ENCODE peak calls at places on chromosome 17, in four cellular contexts. One of them, this sample, is unnamed.

GRCh38 chr17:61279476-61280145 is 120.0 kb upstream of the TBX2 start:
- DNase-seq in tibial artery: no peak
- DNase-seq in GM23338: no peak
- DNase-seq in ascending aorta: no peak
- DNase-seq in this sample: no peak

GRCh38 chr17:3754458-3755334 is 31.0 kb downstream of the HASPIN start:
- DNase-seq in tibial artery: no peak
- DNase-seq in GM23338: peak; percentile 100
- DNase-seq in ascending aorta: no peak
- DNase-seq in this sample: no peak

GRCh38 chr17:72969293-72969692 is 123.2 kb downstream of the SLC39A11 start:
- DNase-seq in tibial artery: no peak
- DNase-seq in GM23338: no peak
- DNase-seq in ascending aorta: no peak
- DNase-seq in this sample: no peak

GRCh38 chr17:9472541-9472940 is 103.1 kb downstream of the STX8 start:
- DNase-seq in tibial artery: no peak
- DNase-seq in GM23338: no peak
- DNase-seq in ascending aorta: no peak
- DNase-seq in this sample: no peak

GRCh38 chr17:41567317-41567716 is 4.5 kb downstream of the KRT9 start:
- DNase-seq in tibial artery: no peak
- DNase-seq in GM23338: no peak
- DNase-seq in ascending aorta: no peak
- DNase-seq in this sample: no peak

GRCh38 chr17:13283606-13284005 is 265.8 kb upstream of the ELAC2 start:
- DNase-seq in tibial artery: no peak
- DNase-seq in GM23338: peak; percentile 30
- DNase-seq in ascending aorta: no peak
- DNase-seq in this sample: no peak

GRCh38 chr17:45147581-45148182 is 593 bp upstream of the HEXIM1 start:
- DNase-seq in tibial artery: peak; percentile 90
- DNase-seq in GM23338: peak; percentile 95
- DNase-seq in ascending aorta: peak; percentile 87
- DNase-seq in this sample: peak; percentile 91

GRCh38 chr17:74427048-74427762 is 4.7 kb upstream of the GPRC5C start:
- DNase-seq in tibial artery: peak; percentile 68
- DNase-seq in GM23338: peak; percentile 36
- DNase-seq in ascending aorta: no peak
- DNase-seq in this sample: no peak

GRCh38 chr17:72349508-72350472 is 229.0 kb downstream of the SOX9 start:
- DNase-seq in tibial artery: no peak
- DNase-seq in GM23338: no peak
- DNase-seq in ascending aorta: no peak
- DNase-seq in this sample: no peak

GRCh38 chr17:9925457-9925856 is 20.4 kb upstream of the RCVRN start:
- DNase-seq in tibial artery: no peak
- DNase-seq in GM23338: no peak
- DNase-seq in ascending aorta: no peak
- DNase-seq in this sample: no peak

GRCh38 chr17:32486091-32486700 is 597 bp upstream of the CDK5R1 start:
- DNase-seq in tibial artery: no peak
- DNase-seq in GM23338: peak; percentile 89
- DNase-seq in ascending aorta: peak; percentile 84
- DNase-seq in this sample: peak; percentile 81

GRCh38 chr17:17727111-17727659 is 45.9 kb downstream of the RAI1 start:
- DNase-seq in tibial artery: no peak
- DNase-seq in GM23338: no peak
- DNase-seq in ascending aorta: no peak
- DNase-seq in this sample: no peak

GRCh38 chr17:63476494-63476856 is 386 bp upstream of the ACE start:
- DNase-seq in tibial artery: no peak
- DNase-seq in GM23338: peak; percentile 72
- DNase-seq in ascending aorta: no peak
- DNase-seq in this sample: peak; percentile 90

GRCh38 chr17:69018022-69018615 is 42.6 kb downstream of the ABCA9 start:
- DNase-seq in tibial artery: no peak
- DNase-seq in GM23338: no peak
- DNase-seq in ascending aorta: no peak
- DNase-seq in this sample: no peak

GRCh38 chr17:63911657-63912100 is 621 bp upstream of the CSHL1 start:
- DNase-seq in tibial artery: no peak
- DNase-seq in GM23338: peak; percentile 74
- DNase-seq in ascending aorta: peak; percentile 64
- DNase-seq in this sample: peak; percentile 71

GRCh38 chr17:79616801-79617200 is 6.0 kb upstream of the RBFOX3 start:
- DNase-seq in tibial artery: peak; percentile 46
- DNase-seq in GM23338: no peak
- DNase-seq in ascending aorta: no peak
- DNase-seq in this sample: peak; percentile 20

GRCh38 chr17:48093341-48094045 is 7.8 kb downstream of the CBX1 start:
- DNase-seq in tibial artery: no peak
- DNase-seq in GM23338: no peak
- DNase-seq in ascending aorta: no peak
- DNase-seq in this sample: no peak

GRCh38 chr17:49971199-49971847 is 2.3 kb downstream of the DLX4 start:
- DNase-seq in tibial artery: no peak
- DNase-seq in GM23338: peak; percentile 35
- DNase-seq in ascending aorta: no peak
- DNase-seq in this sample: no peak

GRCh38 chr17:29010586-29010985 is 4.8 kb upstream of the SEZ6 start:
- DNase-seq in tibial artery: no peak
- DNase-seq in GM23338: no peak
- DNase-seq in ascending aorta: no peak
- DNase-seq in this sample: no peak

GRCh38 chr17:31281061-31281460 is 16.0 kb downstream of the OMG start:
- DNase-seq in tibial artery: no peak
- DNase-seq in GM23338: no peak
- DNase-seq in ascending aorta: no peak
- DNase-seq in this sample: no peak

GRCh38 chr17:78131172-78132085 is 858 bp downstream of the TMC8 start:
- DNase-seq in tibial artery: peak; percentile 65
- DNase-seq in GM23338: no peak
- DNase-seq in ascending aorta: no peak
- DNase-seq in this sample: no peak

GRCh38 chr17:17416007-17416399 is 60.8 kb upstream of the MED9 start:
- DNase-seq in tibial artery: no peak
- DNase-seq in GM23338: peak; percentile 89
- DNase-seq in ascending aorta: no peak
- DNase-seq in this sample: peak; percentile 26

GRCh38 chr17:61389670-61390478 is 9.8 kb upstream of the TBX2 start:
- DNase-seq in tibial artery: no peak
- DNase-seq in GM23338: peak; percentile 86
- DNase-seq in ascending aorta: no peak
- DNase-seq in this sample: peak; percentile 72

GRCh38 chr17:42485680-42486079 is 27.0 kb downstream of the ATP6V0A1 start:
- DNase-seq in tibial artery: no peak
- DNase-seq in GM23338: no peak
- DNase-seq in ascending aorta: no peak
- DNase-seq in this sample: no peak

GRCh38 chr17:19317359-19318095 is 45.0 kb downstream of the B9D1 start:
- DNase-seq in tibial artery: no peak
- DNase-seq in GM23338: peak; percentile 93
- DNase-seq in ascending aorta: no peak
- DNase-seq in this sample: peak; percentile 98

GRCh38 chr17:12627776-12628491 is 37.8 kb upstream of the MYOCD start:
- DNase-seq in tibial artery: no peak
- DNase-seq in GM23338: no peak
- DNase-seq in ascending aorta: no peak
- DNase-seq in this sample: no peak

GRCh38 chr17:78615631-78616030 is 38.4 kb upstream of the DNAH17 start:
- DNase-seq in tibial artery: no peak
- DNase-seq in GM23338: no peak
- DNase-seq in ascending aorta: no peak
- DNase-seq in this sample: no peak

GRCh38 chr17:2954898-2955445 is 108.4 kb downstream of the OR1D5 start:
- DNase-seq in tibial artery: no peak
- DNase-seq in GM23338: no peak
- DNase-seq in ascending aorta: peak; percentile 15
- DNase-seq in this sample: no peak

GRCh38 chr17:39872700-39873099 is 4.7 kb downstream of the ZPBP2 start:
- DNase-seq in tibial artery: no peak
- DNase-seq in GM23338: peak; percentile 8
- DNase-seq in ascending aorta: no peak
- DNase-seq in this sample: no peak

GRCh38 chr17:28686296-28686695 is 24.3 kb downstream of the SUPT6H start:
- DNase-seq in tibial artery: peak; percentile 23
- DNase-seq in GM23338: no peak
- DNase-seq in ascending aorta: no peak
- DNase-seq in this sample: peak; percentile 75

GRCh38 chr17:35846055-35846809 is 22.5 kb downstream of the HEATR9 start:
- DNase-seq in tibial artery: no peak
- DNase-seq in GM23338: no peak
- DNase-seq in ascending aorta: no peak
- DNase-seq in this sample: no peak

GRCh38 chr17:46979023-46979870 is at the start of gene RPRML:
- DNase-seq in tibial artery: no peak
- DNase-seq in GM23338: peak; percentile 64
- DNase-seq in ascending aorta: no peak
- DNase-seq in this sample: peak; percentile 78

GRCh38 chr17:58270476-58271290 is 10.1 kb downstream of the MPO start:
- DNase-seq in tibial artery: no peak
- DNase-seq in GM23338: peak; percentile 64
- DNase-seq in ascending aorta: no peak
- DNase-seq in this sample: no peak

GRCh38 chr17:4180791-4181190 is 37.8 kb downstream of the CYB5D2 start:
- DNase-seq in tibial artery: peak; percentile 31
- DNase-seq in GM23338: no peak
- DNase-seq in ascending aorta: no peak
- DNase-seq in this sample: no peak

GRCh38 chr17:40243756-40244155 is 24.7 kb downstream of the WIPF2 start:
- DNase-seq in tibial artery: no peak
- DNase-seq in GM23338: no peak
- DNase-seq in ascending aorta: no peak
- DNase-seq in this sample: no peak

GRCh38 chr17:53150101-53150698 is 672.5 kb upstream of the KIF2B start:
- DNase-seq in tibial artery: no peak
- DNase-seq in GM23338: peak; percentile 67
- DNase-seq in ascending aorta: no peak
- DNase-seq in this sample: peak; percentile 24

GRCh38 chr17:82734987-82735866 is at the start of gene FN3K:
- DNase-seq in tibial artery: peak; percentile 91
- DNase-seq in GM23338: peak; percentile 80
- DNase-seq in ascending aorta: peak; percentile 84
- DNase-seq in this sample: peak; percentile 78
- H3K4me3 ChIP-seq in tibial artery: peak within 1 kb of the TSS; percentile 82
- H3K4me3 ChIP-seq in GM23338: peak within 1 kb of the TSS; percentile 64
- H3K4me3 ChIP-seq in ascending aorta: peak within 1 kb of the TSS; percentile 67
- H3K4me3 ChIP-seq in this sample: peak within 1 kb of the TSS; percentile 63

GRCh38 chr17:37592291-37592690 is 16.9 kb downstream of the SYNRG start:
- DNase-seq in tibial artery: no peak
- DNase-seq in GM23338: no peak
- DNase-seq in ascending aorta: no peak
- DNase-seq in this sample: no peak

GRCh38 chr17:37598145-37598544 is 11.1 kb downstream of the SYNRG start:
- DNase-seq in tibial artery: no peak
- DNase-seq in GM23338: no peak
- DNase-seq in ascending aorta: no peak
- DNase-seq in this sample: no peak
- H3K27ac ChIP-seq in tibial artery: no peak overlapping the region
- H3K27ac ChIP-seq in GM23338: no peak overlapping the region
- H3K27ac ChIP-seq in ascending aorta: no peak overlapping the region
- H3K27ac ChIP-seq in this sample: no peak overlapping the region

GRCh38 chr17:38671939-38672720 is 2.6 kb downstream of the EPOP start:
- DNase-seq in tibial artery: no peak
- DNase-seq in GM23338: peak; percentile 82
- DNase-seq in ascending aorta: no peak
- DNase-seq in this sample: no peak
- H3K4me3 ChIP-seq in tibial artery: no peak overlapping the region
- H3K4me3 ChIP-seq in GM23338: peak overlapping the region; percentile 57
- H3K4me3 ChIP-seq in ascending aorta: no peak overlapping the region
- H3K4me3 ChIP-seq in this sample: no peak overlapping the region

DNA sequence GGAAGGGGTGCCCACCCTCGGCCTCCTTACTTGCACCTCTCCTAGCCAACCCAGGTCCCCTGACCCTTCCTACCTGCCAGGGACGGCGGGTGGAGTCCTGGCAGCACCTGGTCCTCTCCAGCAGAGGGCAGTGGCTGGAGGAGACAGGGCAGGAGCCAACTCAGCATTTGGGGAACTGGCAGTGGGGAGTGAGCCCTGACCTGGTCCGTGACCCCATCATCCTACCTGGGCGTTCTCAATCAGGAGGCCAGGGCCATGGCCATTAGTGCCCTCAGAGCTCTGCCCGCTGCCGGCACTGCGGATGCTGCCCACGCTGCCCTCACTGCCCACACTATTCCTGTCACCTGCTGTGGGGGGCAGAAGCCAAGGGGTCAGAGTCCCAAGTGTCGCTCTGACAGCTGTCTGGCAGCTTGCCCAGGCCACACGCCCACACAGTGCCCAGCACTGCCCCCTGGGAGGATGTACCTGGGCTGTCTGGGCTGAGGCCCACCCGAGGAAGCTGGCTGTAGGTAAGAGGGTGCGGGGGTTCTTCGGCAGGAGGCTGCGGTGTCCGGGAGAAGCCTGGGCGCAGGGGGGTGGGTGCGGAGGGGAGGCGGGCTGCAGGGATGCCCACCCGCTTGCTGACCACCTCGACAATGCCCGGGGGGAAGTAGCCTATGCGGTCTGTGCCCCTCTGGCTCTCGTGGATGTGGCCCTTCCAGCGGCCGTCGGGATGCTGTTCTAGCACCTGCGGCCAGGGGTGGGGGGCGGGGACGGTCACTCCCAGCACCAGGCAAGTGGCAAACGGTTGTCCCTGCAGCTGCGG is 10.8 kb downstream of the CASKIN2 start:
- DNase-seq in tibial artery: peak; percentile 65
- DNase-seq in GM23338: peak; percentile 81
- DNase-seq in ascending aorta: no peak
- DNase-seq in this sample: peak; percentile 70
- H3K27ac ChIP-seq in tibial artery: peak overlapping the region; percentile 33
- H3K27ac ChIP-seq in GM23338: no peak overlapping the region
- H3K27ac ChIP-seq in ascending aorta: no peak overlapping the region
- H3K27ac ChIP-seq in this sample: no peak overlapping the region

GRCh38 chr17:56879280-56879679 is 34.6 kb downstream of the TRIM25 start:
- DNase-seq in tibial artery: no peak
- DNase-seq in GM23338: no peak
- DNase-seq in ascending aorta: no peak
- DNase-seq in this sample: no peak

GRCh38 chr17:56880571-56880970 is 33.3 kb downstream of the TRIM25 start:
- DNase-seq in tibial artery: no peak
- DNase-seq in GM23338: no peak
- DNase-seq in ascending aorta: no peak
- DNase-seq in this sample: no peak

GRCh38 chr17:56876766-56877179 is 37.1 kb downstream of the TRIM25 start:
- DNase-seq in tibial artery: no peak
- DNase-seq in GM23338: no peak
- DNase-seq in ascending aorta: no peak
- DNase-seq in this sample: no peak

GRCh38 chr17:56881685-56882295 is 32.1 kb downstream of the TRIM25 start:
- DNase-seq in tibial artery: no peak
- DNase-seq in GM23338: no peak
- DNase-seq in ascending aorta: no peak
- DNase-seq in this sample: no peak

GRCh38 chr17:56880133-56880532 is 33.7 kb downstream of the TRIM25 start:
- DNase-seq in tibial artery: no peak
- DNase-seq in GM23338: no peak
- DNase-seq in ascending aorta: no peak
- DNase-seq in this sample: no peak
- H3K4me3 ChIP-seq in tibial artery: no peak overlapping the region
- H3K4me3 ChIP-seq in GM23338: no peak overlapping the region
- H3K4me3 ChIP-seq in ascending aorta: no peak overlapping the region
- H3K4me3 ChIP-seq in this sample: no peak overlapping the region